ENCODE peak calls at places on chromosomes 3 and 15, in nine cellular contexts. One of them, this sample, is unnamed.

GRCh38 chr15:67146214-67146613 is 80.8 kb downstream of the SMAD3 start:
- DNase-seq in H9: no peak
- DNase-seq in MM.1S: no peak
- DNase-seq in fibroblast of villous mesenchyme: peak
- DNase-seq in upper lobe of right lung: no peak
- DNase-seq in retinal pigment epithelial cell: no peak
- DNase-seq in astrocyte: peak
- DNase-seq in neural progenitor cell: no peak
- DNase-seq in glutamatergic neuron: peak
- DNase-seq in this sample: peak

GRCh38 chr15:32698773-32699390 is 18.9 kb upstream of the GREM1 start:
- DNase-seq in H9: no peak
- DNase-seq in MM.1S: no peak
- DNase-seq in fibroblast of villous mesenchyme: no peak
- DNase-seq in upper lobe of right lung: no peak
- DNase-seq in retinal pigment epithelial cell: no peak
- DNase-seq in astrocyte: no peak
- DNase-seq in neural progenitor cell: no peak
- DNase-seq in glutamatergic neuron: no peak
- DNase-seq in this sample: no peak

GRCh38 chr3:4581452-4581851 is 88.3 kb downstream of the ITPR1 start:
- DNase-seq in H9: no peak
- DNase-seq in MM.1S: no peak
- DNase-seq in fibroblast of villous mesenchyme: no peak
- DNase-seq in upper lobe of right lung: no peak
- DNase-seq in retinal pigment epithelial cell: no peak
- DNase-seq in astrocyte: no peak
- DNase-seq in neural progenitor cell: no peak
- DNase-seq in glutamatergic neuron: no peak
- DNase-seq in this sample: no peak

GRCh38 chr3:25707268-25707928 is 42.7 kb upstream of the TOP2B start:
- DNase-seq in H9: no peak
- DNase-seq in MM.1S: no peak
- DNase-seq in fibroblast of villous mesenchyme: no peak
- DNase-seq in upper lobe of right lung: no peak
- DNase-seq in retinal pigment epithelial cell: no peak
- DNase-seq in astrocyte: no peak
- DNase-seq in neural progenitor cell: no peak
- DNase-seq in glutamatergic neuron: no peak
- DNase-seq in this sample: no peak

GRCh38 chr15:89335289-89336041 is 841 bp upstream of the POLG start:
- DNase-seq in H9: peak
- DNase-seq in MM.1S: no peak
- DNase-seq in fibroblast of villous mesenchyme: no peak
- DNase-seq in upper lobe of right lung: no peak
- DNase-seq in retinal pigment epithelial cell: no peak
- DNase-seq in astrocyte: no peak
- DNase-seq in neural progenitor cell: peak
- DNase-seq in glutamatergic neuron: peak
- DNase-seq in this sample: no peak

GRCh38 chr3:157472648-157473047 is 30.6 kb downstream of the VEPH1 start:
- DNase-seq in H9: no peak
- DNase-seq in MM.1S: no peak
- DNase-seq in fibroblast of villous mesenchyme: no peak
- DNase-seq in upper lobe of right lung: no peak
- DNase-seq in retinal pigment epithelial cell: no peak
- DNase-seq in astrocyte: no peak
- DNase-seq in neural progenitor cell: no peak
- DNase-seq in glutamatergic neuron: no peak
- DNase-seq in this sample: no peak

GRCh38 chr3:117665311-117665710 is 955.7 kb downstream of the TUSC7 start:
- DNase-seq in H9: no peak
- DNase-seq in MM.1S: peak
- DNase-seq in fibroblast of villous mesenchyme: no peak
- DNase-seq in upper lobe of right lung: peak
- DNase-seq in retinal pigment epithelial cell: no peak
- DNase-seq in astrocyte: no peak
- DNase-seq in neural progenitor cell: no peak
- DNase-seq in glutamatergic neuron: no peak
- DNase-seq in this sample: peak

GRCh38 chr15:51796777-51797474 is 32.5 kb upstream of the TMOD3 start:
- DNase-seq in H9: no peak
- DNase-seq in MM.1S: no peak
- DNase-seq in fibroblast of villous mesenchyme: no peak
- DNase-seq in upper lobe of right lung: no peak
- DNase-seq in retinal pigment epithelial cell: no peak
- DNase-seq in astrocyte: no peak
- DNase-seq in neural progenitor cell: no peak
- DNase-seq in glutamatergic neuron: peak
- DNase-seq in this sample: no peak

GRCh38 chr15:89122532-89123525 is 34.6 kb downstream of the ABHD2 start:
- DNase-seq in H9: no peak
- DNase-seq in MM.1S: peak
- DNase-seq in fibroblast of villous mesenchyme: no peak
- DNase-seq in upper lobe of right lung: no peak
- DNase-seq in retinal pigment epithelial cell: peak
- DNase-seq in astrocyte: peak
- DNase-seq in neural progenitor cell: no peak
- DNase-seq in glutamatergic neuron: no peak
- DNase-seq in this sample: no peak

GRCh38 chr3:37181766-37182165 is 7.4 kb upstream of the LRRFIP2 start:
- DNase-seq in H9: no peak
- DNase-seq in MM.1S: no peak
- DNase-seq in fibroblast of villous mesenchyme: peak
- DNase-seq in upper lobe of right lung: no peak
- DNase-seq in retinal pigment epithelial cell: no peak
- DNase-seq in astrocyte: no peak
- DNase-seq in neural progenitor cell: no peak
- DNase-seq in glutamatergic neuron: no peak
- DNase-seq in this sample: no peak

GRCh38 chr3:26259166-26259565 is 363.4 kb upstream of the LRRC3B start:
- DNase-seq in H9: no peak
- DNase-seq in MM.1S: no peak
- DNase-seq in fibroblast of villous mesenchyme: no peak
- DNase-seq in upper lobe of right lung: no peak
- DNase-seq in retinal pigment epithelial cell: no peak
- DNase-seq in astrocyte: no peak
- DNase-seq in neural progenitor cell: no peak
- DNase-seq in glutamatergic neuron: no peak
- DNase-seq in this sample: no peak

GRCh38 chr15:81184188-81184587 is 12.5 kb upstream of the IL16 start:
- DNase-seq in H9: no peak
- DNase-seq in MM.1S: no peak
- DNase-seq in fibroblast of villous mesenchyme: peak
- DNase-seq in upper lobe of right lung: no peak
- DNase-seq in retinal pigment epithelial cell: no peak
- DNase-seq in astrocyte: peak
- DNase-seq in neural progenitor cell: no peak
- DNase-seq in glutamatergic neuron: no peak
- DNase-seq in this sample: no peak

DNA sequence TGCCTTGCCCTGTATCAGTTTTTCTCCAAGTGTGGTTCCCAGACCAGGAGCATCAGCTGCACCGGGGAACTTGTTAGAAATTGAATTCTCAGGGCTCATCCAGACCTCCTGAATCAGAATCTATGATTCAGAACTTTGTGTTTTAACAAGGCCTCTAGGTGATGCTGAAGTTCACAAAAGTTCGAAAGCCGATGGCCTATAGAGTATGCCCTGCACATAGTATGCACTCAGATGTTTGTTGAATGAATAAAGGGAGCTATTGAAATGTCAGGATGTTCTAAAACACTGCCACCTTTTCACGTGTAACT is 666 bp upstream of the LARP6 start:
- DNase-seq in H9: no peak
- DNase-seq in MM.1S: no peak
- DNase-seq in fibroblast of villous mesenchyme: no peak
- DNase-seq in upper lobe of right lung: no peak
- DNase-seq in retinal pigment epithelial cell: no peak
- DNase-seq in astrocyte: peak
- DNase-seq in neural progenitor cell: no peak
- DNase-seq in glutamatergic neuron: no peak
- DNase-seq in this sample: no peak
- TF ChIP-seq CTCF in H9: no peak
- TF ChIP-seq CTCF in MM.1S: no peak
- TF ChIP-seq CTCF in fibroblast of villous mesenchyme: no peak
- TF ChIP-seq CTCF in upper lobe of right lung: no peak
- TF ChIP-seq CTCF in retinal pigment epithelial cell: peak
- TF ChIP-seq CTCF in astrocyte: peak
- TF ChIP-seq CTCF in neural progenitor cell: no peak
- TF ChIP-seq CTCF in glutamatergic neuron: no peak
- TF ChIP-seq CTCF in this sample: no peak

GRCh38 chr15:91072162-91072561 is 27.9 kb upstream of the SV2B start:
- DNase-seq in H9: no peak
- DNase-seq in MM.1S: no peak
- DNase-seq in fibroblast of villous mesenchyme: no peak
- DNase-seq in upper lobe of right lung: no peak
- DNase-seq in retinal pigment epithelial cell: no peak
- DNase-seq in astrocyte: no peak
- DNase-seq in neural progenitor cell: no peak
- DNase-seq in glutamatergic neuron: no peak
- DNase-seq in this sample: no peak

GRCh38 chr15:91067026-91067425 is 33.0 kb upstream of the SV2B start:
- DNase-seq in H9: no peak
- DNase-seq in MM.1S: no peak
- DNase-seq in fibroblast of villous mesenchyme: no peak
- DNase-seq in upper lobe of right lung: no peak
- DNase-seq in retinal pigment epithelial cell: no peak
- DNase-seq in astrocyte: no peak
- DNase-seq in neural progenitor cell: no peak
- DNase-seq in glutamatergic neuron: no peak
- DNase-seq in this sample: no peak

GRCh38 chr15:91068436-91068835 is 31.6 kb upstream of the SV2B start:
- DNase-seq in H9: no peak
- DNase-seq in MM.1S: no peak
- DNase-seq in fibroblast of villous mesenchyme: no peak
- DNase-seq in upper lobe of right lung: no peak
- DNase-seq in retinal pigment epithelial cell: no peak
- DNase-seq in astrocyte: no peak
- DNase-seq in neural progenitor cell: no peak
- DNase-seq in glutamatergic neuron: no peak
- DNase-seq in this sample: no peak

GRCh38 chr15:91070872-91071271 is 29.2 kb upstream of the SV2B start:
- DNase-seq in H9: peak
- DNase-seq in MM.1S: no peak
- DNase-seq in fibroblast of villous mesenchyme: no peak
- DNase-seq in upper lobe of right lung: no peak
- DNase-seq in retinal pigment epithelial cell: no peak
- DNase-seq in astrocyte: no peak
- DNase-seq in neural progenitor cell: no peak
- DNase-seq in glutamatergic neuron: no peak
- DNase-seq in this sample: no peak

GRCh38 chr15:91068966-91069365 is 31.1 kb upstream of the SV2B start:
- DNase-seq in H9: no peak
- DNase-seq in MM.1S: no peak
- DNase-seq in fibroblast of villous mesenchyme: no peak
- DNase-seq in upper lobe of right lung: no peak
- DNase-seq in retinal pigment epithelial cell: no peak
- DNase-seq in astrocyte: no peak
- DNase-seq in neural progenitor cell: no peak
- DNase-seq in glutamatergic neuron: no peak
- DNase-seq in this sample: no peak
- TF ChIP-seq CTCF in H9: peak
- TF ChIP-seq CTCF in MM.1S: no peak
- TF ChIP-seq CTCF in fibroblast of villous mesenchyme: no peak
- TF ChIP-seq CTCF in upper lobe of right lung: no peak
- TF ChIP-seq CTCF in retinal pigment epithelial cell: peak
- TF ChIP-seq CTCF in astrocyte: no peak
- TF ChIP-seq CTCF in neural progenitor cell: peak
- TF ChIP-seq CTCF in glutamatergic neuron: no peak
- TF ChIP-seq CTCF in this sample: no peak

GRCh38 chr3:182972387-182972786 is 8.0 kb downstream of the DCUN1D1 start:
- DNase-seq in H9: no peak
- DNase-seq in MM.1S: no peak
- DNase-seq in fibroblast of villous mesenchyme: no peak
- DNase-seq in upper lobe of right lung: no peak
- DNase-seq in retinal pigment epithelial cell: no peak
- DNase-seq in astrocyte: no peak
- DNase-seq in neural progenitor cell: no peak
- DNase-seq in glutamatergic neuron: no peak
- DNase-seq in this sample: no peak
- TF ChIP-seq CTCF in H9: no peak
- TF ChIP-seq CTCF in MM.1S: no peak
- TF ChIP-seq CTCF in fibroblast of villous mesenchyme: no peak
- TF ChIP-seq CTCF in upper lobe of right lung: no peak
- TF ChIP-seq CTCF in retinal pigment epithelial cell: no peak
- TF ChIP-seq CTCF in astrocyte: no peak
- TF ChIP-seq CTCF in neural progenitor cell: no peak
- TF ChIP-seq CTCF in glutamatergic neuron: no peak
- TF ChIP-seq CTCF in this sample: no peak

GRCh38 chr3:190506271-190506670 is 7.6 kb upstream of the IL1RAP start:
- DNase-seq in H9: no peak
- DNase-seq in MM.1S: no peak
- DNase-seq in fibroblast of villous mesenchyme: no peak
- DNase-seq in upper lobe of right lung: no peak
- DNase-seq in retinal pigment epithelial cell: no peak
- DNase-seq in astrocyte: no peak
- DNase-seq in neural progenitor cell: no peak
- DNase-seq in glutamatergic neuron: no peak
- DNase-seq in this sample: no peak

GRCh38 chr3:190505381-190506003 is 8.4 kb upstream of the IL1RAP start:
- DNase-seq in H9: no peak
- DNase-seq in MM.1S: no peak
- DNase-seq in fibroblast of villous mesenchyme: no peak
- DNase-seq in upper lobe of right lung: no peak
- DNase-seq in retinal pigment epithelial cell: no peak
- DNase-seq in astrocyte: no peak
- DNase-seq in neural progenitor cell: no peak
- DNase-seq in glutamatergic neuron: no peak
- DNase-seq in this sample: no peak

GRCh38 chr3:190499157-190499556 is 14.7 kb upstream of the IL1RAP start:
- DNase-seq in H9: no peak
- DNase-seq in MM.1S: no peak
- DNase-seq in fibroblast of villous mesenchyme: no peak
- DNase-seq in upper lobe of right lung: no peak
- DNase-seq in retinal pigment epithelial cell: no peak
- DNase-seq in astrocyte: no peak
- DNase-seq in neural progenitor cell: no peak
- DNase-seq in glutamatergic neuron: no peak
- DNase-seq in this sample: no peak

DNA sequence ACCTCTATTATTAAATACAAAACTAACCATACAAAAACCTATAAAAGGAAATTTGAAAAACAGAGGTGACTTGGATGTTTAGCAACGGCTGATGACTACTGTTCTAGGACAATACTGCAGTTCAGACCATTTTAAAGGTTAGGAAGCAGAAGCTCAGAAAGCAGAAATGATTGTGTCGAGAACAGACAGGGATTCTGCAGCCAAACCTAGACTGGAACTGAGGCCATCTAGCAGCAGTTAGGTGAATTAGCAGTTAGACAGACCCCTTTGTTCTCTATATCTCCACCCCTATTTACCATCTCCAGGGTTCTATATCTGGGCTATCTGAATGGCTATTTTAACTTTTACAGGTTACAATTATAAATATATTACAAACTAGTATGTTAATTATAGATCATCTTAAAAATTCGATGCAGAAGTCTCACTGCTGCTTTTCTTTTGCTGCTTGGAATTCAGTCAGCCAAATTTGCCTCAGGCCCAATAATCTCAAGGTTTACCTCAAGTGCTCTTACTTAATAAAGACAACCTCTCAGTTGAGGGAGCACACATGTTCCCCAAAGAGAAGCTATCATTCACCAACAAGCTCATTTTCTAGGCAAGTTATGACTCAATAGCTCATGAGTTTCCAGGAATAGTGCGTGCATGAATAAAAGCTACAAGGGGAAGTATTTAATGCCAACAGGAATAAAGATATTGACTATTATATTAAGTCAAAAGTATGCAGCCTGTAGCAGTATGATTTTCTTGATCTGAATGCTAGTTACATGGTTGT is 9.3 kb upstream of the IL1RAP start:
- DNase-seq in H9: no peak
- DNase-seq in MM.1S: no peak
- DNase-seq in fibroblast of villous mesenchyme: no peak
- DNase-seq in upper lobe of right lung: no peak
- DNase-seq in retinal pigment epithelial cell: no peak
- DNase-seq in astrocyte: peak
- DNase-seq in neural progenitor cell: peak
- DNase-seq in glutamatergic neuron: no peak
- DNase-seq in this sample: no peak
- TF ChIP-seq CTCF in H9: peak
- TF ChIP-seq CTCF in MM.1S: no peak
- TF ChIP-seq CTCF in fibroblast of villous mesenchyme: no peak
- TF ChIP-seq CTCF in upper lobe of right lung: no peak
- TF ChIP-seq CTCF in retinal pigment epithelial cell: peak
- TF ChIP-seq CTCF in astrocyte: no peak
- TF ChIP-seq CTCF in neural progenitor cell: peak
- TF ChIP-seq CTCF in glutamatergic neuron: no peak
- TF ChIP-seq CTCF in this sample: peak

This sample was measured in Calu3.